ENCODE peak calls at places on chromosomes 4 and X, in ten cellular contexts. N is BE2C, R is amniotic stem cell, Z is H54, S is hypothalamus, M is NCI-H1436, G is ELF-1, B is activated T-cell treated with anti-CD3 and anti-CD28 coated beads for 48 hours, W is germinal center, Q is iris pigment epithelial cell. P is an unnamed sample.

GRCh38 chrX:155215443-155216178 is 649 bp upstream of the VBP1 start:
- DNase-seq in N (no peak), R (no peak), Z (peak), S (no peak), M (no peak), G (no peak), B (no peak), W (no peak), Q (peak), P (no peak)

GRCh38 chr4:78560296-78560963 is 8.9 kb downstream of the ANXA3 start:
- DNase-seq in N (no peak), R (peak), Z (no peak), S (no peak), M (no peak), G (peak), B (no peak), W (no peak), Q (peak), P (no peak)

GRCh38 chr4:130238121-130238520 is 1142.2 kb downstream of the C4orf33 start:
- DNase-seq in N (no peak), R (no peak), Z (no peak), S (no peak), M (no peak), G (no peak), B (no peak), W (no peak), Q (no peak), P (no peak)

GRCh38 chr4:30399476-30399875 is 320.7 kb upstream of the PCDH7 start:
- DNase-seq in N (no peak), R (no peak), Z (no peak), S (no peak), M (no peak), G (no peak), B (no peak), W (no peak), Q (no peak), P (no peak)

GRCh38 chrX:2371026-2371778 is 129.6 kb downstream of the DHRSX start:
- DNase-seq in N (no peak), R (no peak), Z (no peak), S (no peak), M (no peak), G (peak), B (no peak), W (no peak), Q (peak), P (no peak)

GRCh38 chrX:144790148-144790547 is 457.2 kb upstream of the SPANXN1 start:
- DNase-seq in N (no peak), R (no peak), Z (no peak), S (no peak), M (no peak), G (no peak), B (no peak), W (no peak), Q (no peak), P (no peak)

GRCh38 chr4:13054410-13054970 is 429.6 kb downstream of the RAB28 start:
- DNase-seq in N (no peak), R (no peak), Z (no peak), S (no peak), M (no peak), G (no peak), B (no peak), W (no peak), Q (no peak), P (no peak)

GRCh38 chr4:56148428-56148827 is 199.7 kb downstream of the CEP135 start:
- DNase-seq in N (no peak), R (no peak), Z (no peak), S (no peak), M (no peak), G (no peak), B (no peak), W (no peak), Q (peak), P (no peak)

GRCh38 chr4:175560628-175561027 is 251.4 kb downstream of the GPM6A start:
- DNase-seq in N (no peak), R (peak), Z (no peak), S (no peak), M (no peak), G (no peak), B (no peak), W (no peak), Q (peak), P (no peak)

GRCh38 chr4:89305712-89306437 is 1.7 kb downstream of the GPRIN3 start:
- DNase-seq in N (no peak), R (no peak), Z (no peak), S (no peak), M (no peak), G (no peak), B (no peak), W (no peak), Q (peak), P (no peak)

GRCh38 chrX:10564484-10564883 is 55.9 kb downstream of the MID1 start:
- DNase-seq in N (no peak), R (no peak), Z (no peak), S (no peak), M (no peak), G (no peak), B (no peak), W (no peak), Q (no peak), P (no peak)

P was measured in T-helper 9 cell.